ENCODE peak calls at places on chromosomes 13 and 19, in seven cellular contexts. I is stomach, V is A549, Q is activated B cell treated with CpG ODN at 0.5 μM for 24 hours, U is neural crest cell, Y is breast epithelium, B is pancreas. H is an unnamed sample.

GRCh38 chr13:50452028-50452427 is 391.5 kb downstream of the DLEU7 start:
- DNase-seq in Q (no peak), V (no peak), U (no peak), I (no peak), Y (no peak), B (no peak), H (no peak)

GRCh38 chr13:57437587-57437986 is 194.0 kb upstream of the PCDH17 start:
- DNase-seq in Q (no peak), Y (no peak), B (no peak), I (no peak), U (no peak), V (no peak), H (no peak)

GRCh38 chr13:67792151-67792665 is 562.1 kb upstream of the PCDH9 start:
- DNase-seq in B (no peak), U (no peak), Q (no peak), Y (no peak), I (no peak), V (no peak), H (no peak)

GRCh38 chr19:11538232-11539036 is at the start of gene CNN1:
- DNase-seq in I (peak; percentile 29), V (no peak), Q (no peak), Y (peak; percentile 93), B (no peak), U (peak; percentile 36), H (no peak)

GRCh38 chr19:44653977-44654784 is 10.5 kb downstream of the PVR start:
- DNase-seq in B (peak; percentile 76), U (peak; percentile 19), Q (peak; percentile 62), Y (peak; percentile 50), I (peak; percentile 82), V (peak; percentile 88), H (no peak)

GRCh38 chr13:111159362-111160320 is 44.5 kb downstream of the ARHGEF7 start:
- DNase-seq in V (no peak), Y (no peak), U (no peak), B (no peak), I (no peak), Q (no peak), H (no peak)

GRCh38 chr13:32901994-32902780 is 114.0 kb upstream of the KL start:
- DNase-seq in Q (no peak), B (no peak), Y (no peak), U (no peak), V (no peak), I (no peak), H (no peak)

GRCh38 chr13:106318941-106319411 is 216.5 kb downstream of the EFNB2 start:
- DNase-seq in Y (no peak), I (no peak), B (no peak), V (peak; percentile 47), Q (no peak), U (no peak), H (peak; percentile 90)

GRCh38 chr13:39855236-39855635 is 199.8 kb downstream of the COG6 start:
- DNase-seq in U (no peak), B (no peak), Q (no peak), I (no peak), V (no peak), Y (no peak), H (no peak)

GRCh38 chr13:31790992-31791391 is 51.7 kb downstream of the RXFP2 start:
- DNase-seq in Y (no peak), Q (no peak), B (no peak), V (no peak), I (no peak), U (no peak), H (no peak)

GRCh38 chr19:33296473-33297060 is 5.8 kb downstream of the CEBPA start:
- DNase-seq in I (no peak), V (no peak), Q (no peak), U (no peak), Y (no peak), B (no peak), H (no peak)

GRCh38 chr19:4582980-4583842 is 23.7 kb upstream of the SEMA6B start:
- DNase-seq in B (no peak), V (no peak), U (no peak), Y (no peak), Q (no peak), I (no peak), H (no peak)

GRCh38 chr13:20388184-20388583 is 137.5 kb downstream of the CRYL1 start:
- DNase-seq in V (no peak), Y (no peak), Q (no peak), U (no peak), I (peak; percentile 19), B (no peak), H (no peak)

GRCh38 chr19:18000480-18000980 is 7.4 kb upstream of the ARRDC2 start:
- DNase-seq in B (no peak), Y (no peak), Q (no peak), I (no peak), U (no peak), V (no peak), H (no peak)

GRCh38 chr19:1068111-1069001 is 1.4 kb downstream of the ARHGAP45 start:
- DNase-seq in U (no peak), V (no peak), B (no peak), Q (no peak), Y (no peak), I (no peak), H (no peak)

GRCh38 chr13:77506874-77507273 is 28.6 kb upstream of the SCEL start:
- DNase-seq in Q (no peak), Y (no peak), B (no peak), V (peak; percentile 10), U (no peak), I (no peak), H (no peak)

GRCh38 chr13:47949799-47950198 is 51.3 kb downstream of the SUCLA2 start:
- DNase-seq in I (no peak), Q (no peak), U (no peak), Y (no peak), V (no peak), B (no peak), H (no peak)

GRCh38 chr13:102260256-102260655 is 141.6 kb downstream of the FGF14 start:
- DNase-seq in Q (no peak), U (no peak), I (no peak), B (no peak), Y (no peak), V (no peak), H (no peak)

GRCh38 chr13:33135097-33135496 is 118.9 kb downstream of the KL start:
- DNase-seq in Y (no peak), Q (no peak), V (no peak), B (no peak), I (no peak), U (no peak), H (no peak)

GRCh38 chr13:33676700-33677048 is 141.3 kb upstream of the RFC3 start:
- DNase-seq in Q (no peak), I (peak; percentile 64), B (peak; percentile 70), V (peak; percentile 46), Y (peak; percentile 69), U (no peak), H (no peak)

GRCh38 chr19:33819496-33819874 is 22.8 kb downstream of the KCTD15 start:
- DNase-seq in Q (no peak), U (peak; percentile 35), Y (no peak), I (no peak), B (no peak), V (no peak), H (no peak)

GRCh38 chr19:38693380-38694223 is 46.2 kb downstream of the ACTN4 start:
- DNase-seq in Y (peak; percentile 73), I (no peak), B (no peak), Q (no peak), U (peak; percentile 47), V (peak; percentile 92), H (peak; percentile 95)

GRCh38 chr13:111204438-111205177 is 89.5 kb downstream of the ARHGEF7 start:
- DNase-seq in I (no peak), Y (no peak), V (no peak), Q (no peak), B (no peak), U (no peak), H (no peak)

GRCh38 chr19:30001794-30002193 is 59.8 kb downstream of the URI1 start:
- DNase-seq in Q (no peak), Y (no peak), U (no peak), I (no peak), V (peak; percentile 25), B (no peak), H (no peak)
- TF ChIP-seq CTCF in Q (no peak), Y (no peak), U (peak; percentile 50), I (no peak), V (no peak), B (no peak), H (no peak)

GRCh38 chr13:29543230-29544215 is 52.0 kb downstream of the SLC7A1 start:
- DNase-seq in Q (peak; percentile 19), I (no peak), V (no peak), U (no peak), Y (no peak), B (no peak), H (peak; percentile 23)
- TF ChIP-seq CTCF in Q (no peak), I (no peak), V (no peak), U (no peak), Y (no peak), B (no peak), H (peak; percentile 30)

GRCh38 chr13:46403851-46404731 is 17.0 kb upstream of the RUBCNL start:
- DNase-seq in U (no peak), Q (no peak), Y (no peak), V (no peak), B (no peak), I (no peak), H (no peak)
- TF ChIP-seq CTCF in U (no peak), Q (no peak), Y (no peak), V (no peak), B (no peak), I (no peak), H (no peak)

GRCh38 chr19:10335149-10336053 is 2.1 kb upstream of the RAVER1 start:
- DNase-seq in U (no peak), B (no peak), V (no peak), I (no peak), Y (no peak), Q (no peak), H (no peak)

GRCh38 chr19:10333758-10334339 is 520 bp upstream of the RAVER1 start:
- DNase-seq in B (no peak), U (peak; percentile 18), Q (no peak), I (no peak), Y (no peak), V (no peak), H (no peak)

GRCh38 chr19:10332158-10332964 is 968 bp downstream of the RAVER1 start:
- DNase-seq in B (no peak), I (no peak), Y (no peak), Q (no peak), V (no peak), U (no peak), H (no peak)

GRCh38 chr19:10334340-10335148 is 1.2 kb upstream of the RAVER1 start:
- DNase-seq in V (peak; percentile 93), Q (no peak), I (peak; percentile 97), Y (peak; percentile 92), B (peak; percentile 95), U (peak; percentile 95), H (peak; percentile 76)

DNA sequence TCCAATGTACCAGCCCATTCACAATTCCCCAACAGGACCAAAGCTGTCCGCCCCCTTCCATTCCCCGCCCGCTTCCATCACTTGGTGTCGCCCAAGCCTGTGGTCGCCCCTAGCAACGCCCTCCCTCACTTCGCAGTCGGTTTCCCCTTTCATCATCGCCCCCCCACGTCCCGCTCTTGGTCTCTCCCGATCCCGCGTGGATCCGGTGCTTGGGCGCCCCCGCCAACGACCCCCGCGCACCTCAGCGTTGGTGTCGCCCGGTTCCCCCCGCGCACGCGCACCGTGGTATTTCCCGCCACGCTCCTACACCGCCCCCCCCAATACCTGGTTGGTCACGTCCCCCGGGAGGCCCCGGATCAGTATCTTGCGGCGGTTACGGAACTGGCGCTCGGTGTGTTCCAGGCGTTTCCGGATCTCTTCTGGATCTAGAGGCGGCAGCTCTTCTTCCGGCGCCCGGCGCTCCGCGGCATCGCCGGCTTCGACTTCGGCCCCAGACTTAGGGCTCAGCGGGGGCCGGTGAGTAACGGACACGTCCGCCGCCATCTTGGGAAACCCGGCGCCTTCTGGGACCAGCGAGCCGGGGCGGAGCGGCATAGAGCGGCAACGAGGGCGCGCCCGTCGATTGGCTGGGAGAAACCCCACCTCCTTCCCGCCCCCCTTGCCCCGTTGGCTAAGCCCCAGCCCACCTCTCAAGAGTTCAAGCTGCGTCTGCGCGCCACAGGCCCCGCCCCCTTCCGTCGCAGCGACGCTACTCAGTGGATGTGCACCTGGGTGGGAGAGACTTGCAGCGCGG is at the start of gene RAVER1:
- DNase-seq in Q (peak; percentile 93), Y (peak; percentile 95), B (peak; percentile 98), U (peak; percentile 94), V (peak; percentile 97), I (peak; percentile 99), H (peak; percentile 81)
- TF ChIP-seq CTCF in Q (no peak), Y (no peak), B (no peak), U (no peak), V (no peak), I (no peak), H (peak; percentile 0)

H was measured in kidney epithelial cell.